ENCODE peak calls at places on chromosomes 1 and 21, in eight cellular contexts. B, J, V, L, E, D, Z and G are unnamed samples.

GRCh38 chr1:212606734-212607205 is 1.8 kb upstream of the ATF3 start:
- DNase-seq in B (no peak), J (no peak), V (peak), L (no peak), E (peak), D (peak), Z (peak), G (peak)

GRCh38 chr1:36087233-36088123 is 1.2 kb upstream of the ADPRS start:
- DNase-seq in B (no peak), J (no peak), V (no peak), L (no peak), E (no peak), D (no peak), Z (no peak), G (no peak)

GRCh38 chr1:208040714-208041393 is 129.9 kb upstream of the CD34 start:
- DNase-seq in B (no peak), J (no peak), V (no peak), L (no peak), E (no peak), D (no peak), Z (no peak), G (no peak)

GRCh38 chr1:204188959-204189639 is 7.2 kb downstream of the KISS1 start:
- DNase-seq in B (no peak), J (no peak), V (no peak), L (no peak), E (no peak), D (no peak), Z (no peak), G (no peak)

GRCh38 chr21:44323591-44323990 is 15.6 kb downstream of the CFAP410 start:
- DNase-seq in B (no peak), J (no peak), V (no peak), L (no peak), E (no peak), D (no peak), Z (no peak), G (no peak)

GRCh38 chr1:94258873-94259331 is 21.5 kb upstream of the ARHGAP29 start:
- DNase-seq in B (peak), J (peak), V (peak), L (peak), E (no peak), D (no peak), Z (peak), G (no peak)

GRCh38 chr1:109531205-109531779 is 8.4 kb upstream of the GPR61 start:
- DNase-seq in B (no peak), J (no peak), V (no peak), L (no peak), E (no peak), D (no peak), Z (no peak), G (no peak)

GRCh38 chr1:175394739-175395138 is 202.2 kb upstream of the KIAA0040 start:
- DNase-seq in B (no peak), J (no peak), V (no peak), L (no peak), E (no peak), D (no peak), Z (no peak), G (no peak)

GRCh38 chr1:198776602-198777029 is 137.8 kb downstream of the PTPRC start:
- DNase-seq in B (peak), J (peak), V (no peak), L (peak), E (no peak), D (no peak), Z (peak), G (peak)

GRCh38 chr1:74467786-74468377 is 44.5 kb downstream of the LRRC53 start:
- DNase-seq in B (no peak), J (peak), V (no peak), L (no peak), E (no peak), D (no peak), Z (no peak), G (no peak)

GRCh38 chr1:168731244-168731643 is 2.2 kb upstream of the DPT start:
- DNase-seq in B (no peak), J (no peak), V (no peak), L (no peak), E (no peak), D (no peak), Z (no peak), G (no peak)

GRCh38 chr1:161473363-161473762 is 31.9 kb upstream of the FCGR2A start:
- DNase-seq in B (no peak), J (no peak), V (no peak), L (no peak), E (no peak), D (peak), Z (no peak), G (no peak)

GRCh38 chr1:149986486-149987296 is 23.8 kb downstream of the OTUD7B start:
- DNase-seq in B (peak), J (peak), V (no peak), L (peak), E (no peak), D (no peak), Z (no peak), G (no peak)

GRCh38 chr1:33846861-33847260 is 17.0 kb upstream of the HMGB4 start:
- DNase-seq in B (no peak), J (no peak), V (no peak), L (no peak), E (no peak), D (no peak), Z (no peak), G (no peak)

GRCh38 chr1:14323665-14324630 is 274.5 kb upstream of the KAZN start:
- DNase-seq in B (no peak), J (no peak), V (no peak), L (no peak), E (no peak), D (no peak), Z (no peak), G (peak)

GRCh38 chr1:94544706-94545490 is 3.3 kb upstream of the F3 start:
- DNase-seq in B (peak), J (peak), V (no peak), L (peak), E (no peak), D (no peak), Z (no peak), G (no peak)

DNA sequence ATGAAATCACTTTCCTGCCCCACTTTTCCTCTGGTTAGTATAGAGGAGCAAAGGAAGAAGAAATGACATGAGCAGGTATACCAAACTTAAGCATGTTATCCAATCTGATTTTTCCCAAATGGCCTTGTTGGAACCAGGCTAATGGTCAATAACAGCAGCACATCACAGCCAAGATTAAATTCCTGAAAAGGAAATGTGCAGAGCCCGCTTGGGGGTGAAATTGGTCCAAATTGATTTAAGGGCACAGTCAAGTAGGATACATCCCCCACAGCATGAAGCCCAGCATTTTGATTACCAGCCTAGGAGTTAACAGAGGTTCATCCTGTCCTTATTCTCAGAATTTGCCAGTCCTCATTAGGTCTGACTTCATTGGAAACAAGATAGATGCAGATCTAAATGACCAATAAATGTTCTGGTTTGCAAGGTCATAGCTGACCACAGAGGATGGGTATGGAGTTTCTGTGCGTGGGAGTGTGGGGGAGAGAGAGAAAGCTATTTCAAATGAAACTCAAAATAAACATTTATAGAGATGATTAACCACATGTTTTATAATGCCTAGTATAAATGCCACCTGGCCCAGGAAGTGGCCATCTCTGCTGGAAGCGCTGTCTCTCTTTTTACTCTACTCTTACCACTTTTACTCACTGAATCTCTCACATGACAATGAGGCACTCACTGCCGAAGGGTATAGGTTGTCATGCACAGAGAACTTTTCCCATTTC is 38.7 kb downstream of the RGS5 start:
- DNase-seq in B (peak), J (peak), V (no peak), L (peak), E (no peak), D (no peak), Z (no peak), G (no peak)
- H3K27ac ChIP-seq in B (no peak), J (peak), V (no peak), L (peak), E (no peak), D (no peak), Z (no peak), G (no peak)

GRCh38 chr1:155050560-155051341 is at the start of gene ADAM15:
- DNase-seq in B (peak), J (peak), V (peak), L (peak), E (peak), D (peak), Z (peak), G (peak)

GRCh38 chr1:155052412-155053400 is 1.6 kb downstream of the ADAM15 start:
- DNase-seq in B (no peak), J (no peak), V (peak), L (no peak), E (no peak), D (peak), Z (no peak), G (peak)

GRCh38 chr1:155049651-155050559 is 1.2 kb upstream of the ADAM15 start:
- DNase-seq in B (no peak), J (peak), V (no peak), L (peak), E (no peak), D (no peak), Z (no peak), G (peak)

GRCh38 chr1:155051777-155052398 is 772 bp downstream of the ADAM15 start:
- DNase-seq in B (no peak), J (peak), V (peak), L (no peak), E (peak), D (peak), Z (peak), G (peak)

GRCh38 chr1:155051342-155051776 is 243 bp downstream of the ADAM15 start:
- DNase-seq in B (no peak), J (no peak), V (no peak), L (no peak), E (no peak), D (no peak), Z (no peak), G (no peak)
- H3K27ac ChIP-seq in B (peak), J (peak), V (peak), L (peak), E (no peak), D (peak), Z (peak), G (peak)

GRCh38 chr1:98732985-98733781 is 71.7 kb downstream of the SNX7 start:
- DNase-seq in B (no peak), J (peak), V (no peak), L (peak), E (no peak), D (no peak), Z (no peak), G (peak)
- H3K27ac ChIP-seq in B (no peak), J (no peak), V (no peak), L (no peak), E (no peak), D (no peak), Z (no peak), G (no peak)

GRCh38 chr1:243261389-243261788 is 5.5 kb downstream of the SDCCAG8 start:
- DNase-seq in B (no peak), J (peak), V (no peak), L (peak), E (no peak), D (no peak), Z (no peak), G (no peak)
- H3K27ac ChIP-seq in B (no peak), J (no peak), V (no peak), L (peak), E (no peak), D (no peak), Z (peak), G (no peak)

GRCh38 chr1:230122361-230123279 is 55.6 kb downstream of the GALNT2 start:
- DNase-seq in B (peak), J (no peak), V (no peak), L (no peak), E (no peak), D (no peak), Z (no peak), G (no peak)
- H3K27ac ChIP-seq in B (no peak), J (no peak), V (no peak), L (no peak), E (no peak), D (no peak), Z (no peak), G (peak)

DNA sequence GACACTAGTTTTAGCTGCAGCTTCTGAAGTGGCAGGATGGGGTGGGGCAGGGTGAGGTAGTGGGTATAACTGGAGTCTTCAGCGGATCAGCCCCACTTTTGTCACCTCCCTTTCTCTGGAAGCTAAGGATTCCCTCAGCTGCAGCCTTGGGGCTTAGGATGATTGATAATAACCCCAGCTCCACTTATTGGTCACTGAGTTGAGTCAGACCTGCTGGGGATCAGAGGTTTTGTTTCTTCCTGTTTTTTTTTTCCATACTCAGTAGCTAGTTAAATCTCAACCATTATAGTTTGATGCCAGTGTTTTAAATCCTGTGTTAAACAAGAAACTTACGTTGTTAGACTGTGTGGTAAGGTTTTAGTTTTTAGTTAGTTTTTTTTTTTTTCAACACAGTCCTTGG is 57.2 kb downstream of the LAMC1 start:
- DNase-seq in B (no peak), J (peak), V (no peak), L (peak), E (no peak), D (no peak), Z (no peak), G (peak)
- H3K27ac ChIP-seq in B (no peak), J (peak), V (no peak), L (peak), E (no peak), D (no peak), Z (peak), G (no peak)

DNA sequence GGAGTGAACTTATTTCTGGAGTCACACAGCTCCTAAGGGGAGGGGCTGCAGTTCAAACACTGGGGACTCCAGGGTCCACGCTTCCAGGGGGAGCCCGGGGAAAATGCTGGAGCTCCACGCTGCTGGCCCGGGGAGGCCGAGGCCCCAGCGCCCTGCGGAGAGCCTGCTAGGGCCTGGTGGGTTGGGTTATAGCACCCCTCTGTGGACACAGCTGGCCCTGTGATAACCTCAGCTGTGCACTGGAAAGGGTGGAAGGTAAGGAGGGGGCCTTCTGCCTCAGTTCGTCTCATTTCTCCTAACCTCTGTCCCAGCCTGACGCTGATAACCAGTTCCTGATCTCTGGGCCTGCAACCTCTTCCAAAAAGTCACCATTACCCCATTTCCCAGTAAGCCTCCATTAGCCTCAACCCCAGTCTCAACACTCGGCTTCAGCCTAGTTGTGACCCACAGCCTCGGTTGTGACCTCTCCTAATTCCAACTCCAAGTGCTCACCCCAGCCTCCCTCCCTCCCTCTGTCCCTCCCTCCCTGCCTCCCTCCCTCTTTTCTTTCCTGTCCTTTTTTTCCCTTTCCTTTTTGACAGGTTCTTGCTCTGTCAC is 7.1 kb downstream of the NBL1 start:
- DNase-seq in B (peak), J (peak), V (peak), L (no peak), E (peak), D (no peak), Z (peak), G (no peak)
- H3K27ac ChIP-seq in B (peak), J (peak), V (peak), L (no peak), E (peak), D (peak), Z (peak), G (peak)

GRCh38 chr1:45679123-45679522 is 7.2 kb downstream of the GPBP1L1 start:
- DNase-seq in B (no peak), J (peak), V (no peak), L (peak), E (no peak), D (no peak), Z (no peak), G (no peak)
- H3K27ac ChIP-seq in B (no peak), J (no peak), V (peak), L (no peak), E (no peak), D (no peak), Z (peak), G (no peak)